ENCODE peak calls at places on chromosomes 4 and X, in six cellular contexts. Z is A673, C is heart left ventricle, A is suprapubic skin, Q is pancreas, P is H9. L is an unnamed sample.

GRCh38 chr4:124278477-124278876 is 434.1 kb downstream of the ANKRD50 start:
- DNase-seq in Z (no peak), C (no peak), A (no peak), Q (no peak), P (no peak), L (no peak)

GRCh38 chr4:26619784-26620183 is 35.9 kb downstream of the TBC1D19 start:
- DNase-seq in Z (no peak), C (no peak), A (no peak), Q (no peak), P (no peak), L (no peak)

GRCh38 chrX:150731795-150732194 is 38.6 kb downstream of the MTMR1 start:
- DNase-seq in Z (peak; percentile 38), C (no peak), A (no peak), Q (no peak), P (no peak), L (no peak)

GRCh38 chr4:79977131-79977840 is 95.7 kb downstream of the ANTXR2 start:
- DNase-seq in Z (no peak), C (no peak), A (no peak), Q (no peak), P (no peak), L (no peak)

GRCh38 chr4:42716996-42717395 is 60.1 kb upstream of the ATP8A1 start:
- DNase-seq in Z (no peak), C (no peak), A (no peak), Q (no peak), P (no peak), L (no peak)

GRCh38 chr4:139416073-139416673 is 37.7 kb upstream of the RAB33B start:
- DNase-seq in Z (peak; percentile 60), C (no peak), A (no peak), Q (no peak), P (no peak), L (no peak)

GRCh38 chr4:162131256-162131655 is 32.5 kb downstream of the FSTL5 start:
- DNase-seq in Z (peak; percentile 5), C (no peak), A (no peak), Q (no peak), P (no peak), L (no peak)

GRCh38 chr4:4655011-4655410 is 113.2 kb upstream of the STX18 start:
- DNase-seq in Z (no peak), C (no peak), A (no peak), Q (no peak), P (no peak), L (no peak)

GRCh38 chrX:23003121-23003520 is 3.4 kb downstream of the DDX53 start:
- DNase-seq in Z (peak; percentile 3), C (no peak), A (no peak), Q (no peak), P (no peak), L (no peak)

GRCh38 chr4:181966084-181966483 is 277.1 kb upstream of the TENM3 start:
- DNase-seq in Z (no peak), C (no peak), A (no peak), Q (no peak), P (no peak), L (peak; percentile 70)

GRCh38 chrX:140525448-140525847 is 20.6 kb upstream of the SOX3 start:
- DNase-seq in Z (no peak), C (no peak), A (no peak), Q (no peak), P (no peak), L (no peak)

GRCh38 chrX:65987856-65988255 is 52.0 kb downstream of the VSIG4 start:
- DNase-seq in Z (peak; percentile 84), C (no peak), A (no peak), Q (no peak), P (no peak), L (no peak)

GRCh38 chr4:8474856-8475255 is 34.3 kb downstream of the TRMT44 start:
- DNase-seq in Z (no peak), C (no peak), A (no peak), Q (no peak), P (no peak), L (no peak)

GRCh38 chr4:80074059-80074458 is 1.0 kb upstream of the ANTXR2 start:
- DNase-seq in Z (no peak), C (no peak), A (no peak), Q (no peak), P (no peak), L (no peak)

GRCh38 chr4:73740353-73740778 is at the start of gene CXCL8:
- DNase-seq in Z (peak; percentile 79), C (peak; percentile 72), A (no peak), Q (peak; percentile 45), P (no peak), L (no peak)

GRCh38 chrX:47366051-47366722 is 4.2 kb upstream of the ZNF157 start:
- DNase-seq in Z (peak; percentile 84), C (peak; percentile 57), A (peak; percentile 75), Q (peak; percentile 57), P (peak; percentile 80), L (peak; percentile 77)

GRCh38 chrX:104435249-104435648 is 130.8 kb upstream of the IL1RAPL2 start:
- DNase-seq in Z (no peak), C (no peak), A (no peak), Q (peak; percentile 1), P (no peak), L (no peak)

GRCh38 chrX:30027636-30028035 is 187.7 kb upstream of the MAGEB2 start:
- DNase-seq in Z (no peak), C (no peak), A (no peak), Q (no peak), P (no peak), L (no peak)

GRCh38 chr4:182143822-182144620 is 99.2 kb upstream of the TENM3 start:
- DNase-seq in Z (peak; percentile 80), C (no peak), A (no peak), Q (no peak), P (peak; percentile 80), L (peak; percentile 74)

DNA sequence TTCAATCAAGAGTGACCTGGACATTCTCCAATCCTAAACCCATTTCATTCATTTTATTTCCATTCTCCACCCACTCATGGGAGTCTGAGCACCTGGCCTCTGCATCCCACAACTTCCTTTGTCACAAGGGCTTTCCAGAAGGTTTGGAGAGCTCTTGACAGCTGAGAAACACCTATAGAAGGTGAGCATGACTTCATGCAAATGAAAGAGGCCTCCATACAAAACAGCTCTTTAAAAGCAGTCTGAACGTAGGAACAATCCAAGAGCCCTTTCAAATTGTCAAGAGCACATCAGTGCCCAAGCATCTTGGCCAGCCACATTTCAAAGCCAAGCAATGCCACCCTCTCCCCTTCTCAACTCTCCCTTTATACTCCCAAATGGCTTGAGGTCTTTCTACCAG is 74.9 kb upstream of the RAP2C start:
- DNase-seq in Z (no peak), C (no peak), A (no peak), Q (no peak), P (no peak), L (no peak)
- H3K4me1 ChIP-seq in Z (no peaks in the 10 kb centered on the region), C (no peaks in the 10 kb centered on the region), A (no peaks in the 10 kb centered on the region), Q (no peaks in the 10 kb centered on the region), P (no peaks in the 10 kb centered on the region), L (no peaks in the 10 kb centered on the region)

DNA sequence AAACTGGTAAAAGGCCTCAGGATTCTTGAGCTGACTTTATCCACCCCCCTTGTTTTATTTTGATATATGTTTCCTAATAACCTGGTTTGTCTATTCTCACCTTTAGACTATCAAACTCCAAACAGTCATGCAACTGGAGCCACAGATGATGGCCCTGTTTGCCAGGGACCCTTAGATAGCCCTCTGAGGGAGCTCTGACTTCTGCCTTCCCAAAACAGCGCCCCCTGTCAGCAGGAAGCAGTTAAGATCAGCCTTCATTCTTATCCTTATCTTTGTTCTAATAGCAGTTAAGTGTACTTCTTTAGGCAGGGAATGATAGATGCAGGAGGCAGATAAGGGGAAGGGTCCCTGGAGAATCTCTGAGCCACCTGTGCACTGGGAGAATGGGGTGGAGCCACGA is 27.5 kb upstream of the CXCL13 start:
- DNase-seq in Z (no peak), C (no peak), A (no peak), Q (no peak), P (no peak), L (no peak)
- TF ChIP-seq CTCF in Z (peak; percentile 38), C (no peak), A (no peak), Q (no peak), P (peak; percentile 66), L (peak; percentile 25)

DNA sequence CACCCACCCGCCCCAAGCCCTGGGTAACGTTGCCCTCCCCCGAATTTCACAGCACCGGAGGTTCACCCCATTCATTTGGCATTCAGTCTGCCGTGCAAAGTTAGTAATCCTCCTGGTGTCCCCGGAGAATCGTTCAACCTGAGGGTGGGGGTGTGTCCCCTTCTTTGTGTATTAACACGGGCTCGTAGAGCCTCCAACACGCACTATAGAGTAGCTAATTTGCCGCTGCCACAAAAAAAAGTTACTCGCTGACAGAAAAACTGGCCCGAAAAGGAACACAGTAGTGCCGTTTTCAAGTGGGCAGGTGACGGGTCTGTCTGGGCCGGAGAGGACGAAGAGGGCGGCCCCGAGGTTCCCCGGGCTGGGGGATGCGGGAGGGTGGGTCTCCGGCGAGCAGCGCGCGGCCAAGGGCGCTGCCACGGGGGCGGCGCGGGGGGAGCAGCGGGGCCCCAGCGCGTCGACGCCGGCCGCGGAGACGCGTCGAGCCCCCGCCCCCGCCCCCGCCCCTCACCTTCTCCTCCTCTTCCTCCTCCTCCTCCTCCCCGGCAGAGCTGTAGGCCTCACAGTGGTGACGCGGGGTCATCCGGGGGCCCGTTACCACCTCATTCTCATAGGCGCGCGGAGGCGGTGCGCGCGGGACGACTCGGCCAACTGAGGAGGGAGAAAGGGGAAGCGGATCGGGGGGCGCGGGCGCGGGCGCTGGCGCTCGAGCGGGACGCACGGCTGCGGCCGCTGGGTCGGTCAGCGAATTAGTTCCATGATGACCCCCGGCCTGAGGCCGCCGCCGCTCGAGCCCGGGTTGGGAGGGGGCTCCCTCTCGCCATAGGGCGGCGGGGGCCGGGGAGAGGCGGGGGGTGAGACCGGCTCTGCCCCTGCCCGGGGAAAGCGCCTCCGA is 581 bp downstream of the CCNI start:
- DNase-seq in Z (peak; percentile 35), C (peak; percentile 85), A (peak; percentile 88), Q (peak; percentile 68), P (peak; percentile 59), L (peak; percentile 74)
- H3K4me1 ChIP-seq in Z (peaks cover 11% of the 10 kb centered on the region), C (peaks cover 6% of the 10 kb centered on the region), A (peaks cover 54% of the 10 kb centered on the region), Q (peaks cover 20% of the 10 kb centered on the region), P (peaks cover 10% of the 10 kb centered on the region), L (no peaks in the 10 kb centered on the region)

GRCh38 chr4:44678094-44679023 is at the start of gene GUF1:
- DNase-seq in Z (peak; percentile 95), C (peak; percentile 89), A (peak; percentile 93), Q (peak; percentile 85), P (peak; percentile 92), L (peak; percentile 92)

GRCh38 chr4:44671636-44672035 is 6.6 kb upstream of the GUF1 start:
- DNase-seq in Z (no peak), C (no peak), A (no peak), Q (no peak), P (no peak), L (no peak)

GRCh38 chr4:44670466-44671199 is 7.6 kb upstream of the GUF1 start:
- DNase-seq in Z (peak; percentile 0), C (no peak), A (no peak), Q (no peak), P (no peak), L (no peak)

GRCh38 chr4:44679060-44679459 is 840 bp downstream of the GUF1 start:
- DNase-seq in Z (no peak), C (no peak), A (no peak), Q (no peak), P (no peak), L (no peak)

DNA sequence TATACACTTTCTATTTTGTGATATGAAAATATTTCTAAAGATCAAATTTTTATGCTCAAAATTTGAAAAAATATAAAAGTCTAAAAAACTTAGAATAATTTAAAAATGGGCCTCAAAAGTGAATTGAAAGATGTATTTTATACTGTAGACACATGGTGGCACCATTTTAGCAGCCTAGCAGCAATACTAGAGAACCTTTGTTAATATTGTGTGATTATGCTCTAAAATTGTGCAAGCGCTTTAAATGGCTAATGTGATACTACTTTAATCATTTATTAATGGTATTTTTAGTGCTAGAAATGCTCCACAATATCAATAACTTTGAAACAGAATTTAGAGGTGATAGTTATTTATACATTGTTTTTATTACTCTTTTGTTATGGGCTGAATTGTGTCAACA is 3.7 kb upstream of the GUF1 start:
- DNase-seq in Z (peak; percentile 14), C (no peak), A (no peak), Q (no peak), P (no peak), L (no peak)
- TF ChIP-seq CTCF in Z (peak; percentile 38), C (no peak), A (no peak), Q (no peak), P (no peak), L (no peak)

L was measured in BE2C.